ENCODE peak calls at places on chromosomes 6 and 20, in nine cellular contexts. F, Z, E, S, Q, N, U, M and R are unnamed samples.

GRCh38 chr20:56628015-56628872 is 862 bp upstream of the TFAP2C start:
- DNase-seq in Q (no peak), S (no peak), F (no peak), E (no peak), M (peak), Z (peak), U (no peak), N (no peak), R (peak)

GRCh38 chr20:46129955-46130481 is 11.9 kb downstream of the CD40 start:
- DNase-seq in Z (no peak), N (no peak), Q (no peak), U (no peak), S (no peak), M (peak), E (no peak), F (no peak), R (no peak)

GRCh38 chr20:53660947-53661381 is 67.3 kb upstream of the ZNF217 start:
- DNase-seq in F (peak), S (peak), Z (no peak), M (no peak), E (no peak), N (no peak), Q (no peak), U (no peak), R (no peak)

GRCh38 chr20:6783752-6784725 is 16.6 kb downstream of the BMP2 start:
- DNase-seq in Z (no peak), M (peak), U (no peak), S (no peak), Q (no peak), E (no peak), F (no peak), N (no peak), R (no peak)

GRCh38 chr20:10338781-10339180 is 95.2 kb downstream of the MKKS start:
- DNase-seq in F (no peak), E (no peak), M (no peak), N (no peak), Q (no peak), Z (no peak), U (no peak), S (no peak), R (no peak)

GRCh38 chr20:50012282-50013263 is 29.8 kb downstream of the SNAI1 start:
- DNase-seq in N (no peak), M (no peak), S (no peak), F (no peak), Z (no peak), Q (no peak), E (no peak), U (no peak), R (peak)

GRCh38 chr20:58691773-58692578 is 624 bp upstream of the NPEPL1 start:
- DNase-seq in N (no peak), M (peak), S (no peak), F (peak), Z (no peak), E (peak), U (peak), Q (no peak), R (no peak)

GRCh38 chr6:126176266-126176665 is 163.6 kb upstream of the CENPW start:
- DNase-seq in M (peak), Q (no peak), N (no peak), Z (no peak), U (no peak), S (peak), F (no peak), E (peak), R (no peak)

GRCh38 chr20:10591956-10592521 is 81.8 kb downstream of the JAG1 start:
- DNase-seq in S (peak), Z (no peak), Q (no peak), N (no peak), U (no peak), M (no peak), E (peak), F (no peak), R (no peak)

GRCh38 chr20:62350629-62351422 is 16.3 kb downstream of the LAMA5 start:
- DNase-seq in U (no peak), Q (no peak), E (peak), M (no peak), N (no peak), Z (no peak), F (no peak), S (no peak), R (no peak)

GRCh38 chr6:51352506-51353029 is 533.9 kb downstream of the TFAP2B start:
- DNase-seq in F (no peak), U (no peak), N (no peak), E (no peak), S (no peak), Z (no peak), M (no peak), Q (peak), R (no peak)

GRCh38 chr6:151149788-151150187 is 90.0 kb upstream of the AKAP12 start:
- DNase-seq in Z (no peak), Q (no peak), U (no peak), M (no peak), F (no peak), N (no peak), E (no peak), S (no peak), R (no peak)

GRCh38 chr6:50272611-50273010 is 222.9 kb upstream of the DEFB112 start:
- DNase-seq in F (no peak), S (no peak), E (peak), Q (no peak), U (no peak), N (no peak), M (no peak), Z (no peak), R (no peak)

GRCh38 chr6:81204741-81205140 is 547.7 kb downstream of the TENT5A start:
- DNase-seq in N (no peak), S (no peak), E (no peak), U (no peak), M (peak), F (no peak), Q (no peak), Z (no peak), R (no peak)

GRCh38 chr20:31712564-31713311 is 9.9 kb downstream of the BCL2L1 start:
- DNase-seq in U (peak), Z (peak), F (peak), Q (peak), N (peak), M (peak), E (peak), S (peak), R (no peak)

GRCh38 chr20:45433316-45433715 is 17.4 kb downstream of the PIGT start:
- DNase-seq in N (no peak), Z (no peak), E (peak), S (peak), M (peak), F (peak), U (peak), Q (no peak), R (no peak)

GRCh38 chr20:40706977-40707582 is 18.0 kb upstream of the MAFB start:
- DNase-seq in S (no peak), F (no peak), M (no peak), E (no peak), Z (no peak), Q (no peak), N (no peak), U (no peak), R (no peak)

GRCh38 chr6:110813813-110814487 is 1.3 kb downstream of the CDK19 start:
- DNase-seq in E (peak), F (no peak), M (no peak), N (peak), Q (no peak), Z (no peak), U (no peak), S (no peak), R (no peak)

GRCh38 chr6:38348366-38348765 is 291.4 kb downstream of the BTBD9 start:
- DNase-seq in E (no peak), N (no peak), U (no peak), M (no peak), Q (no peak), F (no peak), Z (no peak), S (no peak), R (no peak)

GRCh38 chr6:84847349-84848160 is 83.2 kb upstream of the TBX18 start:
- DNase-seq in Q (no peak), Z (no peak), N (no peak), F (no peak), E (peak), U (no peak), M (peak), S (no peak), R (no peak)

GRCh38 chr20:34921436-34921835 is 34.2 kb downstream of the GSS start:
- DNase-seq in Z (no peak), N (no peak), F (no peak), E (no peak), U (no peak), Q (no peak), M (no peak), S (no peak), R (no peak)

GRCh38 chr20:10322073-10323012 is 103.7 kb downstream of the SNAP25 start:
- DNase-seq in E (peak), Q (no peak), Z (no peak), S (no peak), M (peak), U (no peak), F (no peak), N (no peak), R (no peak)

GRCh38 chr6:17894191-17894590 is 93.2 kb downstream of the KIF13A start:
- DNase-seq in Z (no peak), M (no peak), S (no peak), Q (no peak), F (no peak), U (no peak), E (no peak), N (no peak), R (no peak)

GRCh38 chr6:140105857-140106256 is 731.4 kb upstream of the CITED2 start:
- DNase-seq in S (no peak), Z (no peak), E (peak), Q (no peak), U (no peak), N (no peak), F (no peak), M (peak), R (no peak)

GRCh38 chr6:159170999-159171712 is 2.0 kb downstream of the FNDC1 start:
- DNase-seq in F (peak), Z (no peak), N (no peak), S (peak), U (peak), M (peak), Q (no peak), E (no peak), R (no peak)

GRCh38 chr6:143579703-143580102 is 68.2 kb upstream of the FUCA2 start:
- DNase-seq in U (peak), Q (no peak), F (peak), M (peak), E (peak), N (no peak), Z (no peak), S (peak), R (no peak)

GRCh38 chr6:104573372-104573771 is 286.3 kb downstream of the HACE1 start:
- DNase-seq in U (no peak), Z (no peak), E (no peak), S (no peak), N (no peak), Q (no peak), M (no peak), F (no peak), R (no peak)

GRCh38 chr6:133244502-133244901 is 3.3 kb downstream of the EYA4 start:
- DNase-seq in Z (no peak), M (no peak), U (no peak), N (no peak), F (no peak), E (no peak), Q (no peak), S (no peak), R (no peak)

GRCh38 chr6:151324079-151324825 is 67.1 kb downstream of the ZBTB2 start:
- DNase-seq in M (peak), N (peak), Q (peak), S (peak), U (peak), E (peak), Z (peak), F (peak), R (peak)

GRCh38 chr6:13528777-13529343 is 41.5 kb upstream of the GFOD1 start:
- DNase-seq in F (no peak), Q (no peak), E (no peak), M (no peak), S (no peak), Z (no peak), N (no peak), U (no peak), R (peak)

DNA sequence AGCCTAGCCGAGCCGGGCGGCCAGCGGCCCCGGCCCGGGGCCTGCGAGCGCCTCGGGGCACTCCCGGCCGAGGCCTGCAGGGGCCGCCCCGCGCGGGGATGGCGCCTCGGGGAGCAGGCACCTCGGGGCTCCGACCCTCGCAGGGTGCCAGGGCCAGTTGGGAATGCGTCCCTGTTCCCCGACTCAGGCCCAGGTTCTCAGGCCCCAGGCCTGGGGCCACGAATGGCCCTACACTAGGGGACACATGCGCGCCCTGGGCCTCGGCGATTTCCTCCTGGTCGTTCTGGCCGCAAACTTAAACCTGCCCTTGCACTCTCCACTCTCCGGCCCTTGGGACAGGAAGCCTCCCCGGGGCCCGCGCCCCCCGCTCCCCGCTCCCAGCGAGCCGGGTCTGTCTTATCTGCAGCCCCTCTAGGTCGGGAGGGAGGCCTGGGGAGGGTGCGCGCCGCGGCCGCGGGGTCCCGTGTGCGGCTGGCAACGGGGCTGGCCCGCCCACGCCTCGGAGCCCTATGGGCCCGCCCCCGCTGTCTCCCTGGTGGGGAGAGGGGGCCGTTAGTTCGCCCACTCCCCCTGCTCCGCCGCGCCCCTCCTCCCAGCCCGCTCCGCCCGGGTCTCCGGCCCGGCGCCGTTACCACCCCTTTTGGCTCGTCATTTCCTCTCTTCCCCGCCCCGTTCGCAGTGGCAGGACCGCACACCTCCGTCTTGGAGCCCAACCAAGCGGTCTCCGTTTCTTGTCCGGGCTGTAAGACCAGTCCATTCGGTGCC is 611 bp downstream of the NFYA start:
- DNase-seq in Q (peak), Z (peak), U (peak), S (peak), N (peak), M (peak), F (peak), E (peak), R (peak)
- TF ChIP-seq CTCF in Q (no peak), Z (peak), U (peak), S (peak), N (no peak), M (peak), F (peak), E (peak), R (peak)

GRCh38 chr6:374956-375355 is 16.6 kb upstream of the IRF4 start:
- DNase-seq in Z (no peak), E (no peak), S (no peak), Q (no peak), U (no peak), N (no peak), M (no peak), F (no peak), R (no peak)

GRCh38 chr6:373031-373430 is 18.5 kb upstream of the IRF4 start:
- DNase-seq in S (no peak), M (no peak), U (no peak), N (no peak), F (no peak), E (no peak), Z (no peak), Q (no peak), R (no peak)

GRCh38 chr6:372336-372911 is 19.1 kb upstream of the IRF4 start:
- DNase-seq in E (no peak), Z (no peak), N (no peak), S (no peak), U (no peak), M (no peak), Q (no peak), F (no peak), R (no peak)

GRCh38 chr6:376823-377571 is 14.6 kb upstream of the IRF4 start:
- DNase-seq in Z (no peak), Q (no peak), M (no peak), E (no peak), S (no peak), F (no peak), U (no peak), N (no peak), R (no peak)

DNA sequence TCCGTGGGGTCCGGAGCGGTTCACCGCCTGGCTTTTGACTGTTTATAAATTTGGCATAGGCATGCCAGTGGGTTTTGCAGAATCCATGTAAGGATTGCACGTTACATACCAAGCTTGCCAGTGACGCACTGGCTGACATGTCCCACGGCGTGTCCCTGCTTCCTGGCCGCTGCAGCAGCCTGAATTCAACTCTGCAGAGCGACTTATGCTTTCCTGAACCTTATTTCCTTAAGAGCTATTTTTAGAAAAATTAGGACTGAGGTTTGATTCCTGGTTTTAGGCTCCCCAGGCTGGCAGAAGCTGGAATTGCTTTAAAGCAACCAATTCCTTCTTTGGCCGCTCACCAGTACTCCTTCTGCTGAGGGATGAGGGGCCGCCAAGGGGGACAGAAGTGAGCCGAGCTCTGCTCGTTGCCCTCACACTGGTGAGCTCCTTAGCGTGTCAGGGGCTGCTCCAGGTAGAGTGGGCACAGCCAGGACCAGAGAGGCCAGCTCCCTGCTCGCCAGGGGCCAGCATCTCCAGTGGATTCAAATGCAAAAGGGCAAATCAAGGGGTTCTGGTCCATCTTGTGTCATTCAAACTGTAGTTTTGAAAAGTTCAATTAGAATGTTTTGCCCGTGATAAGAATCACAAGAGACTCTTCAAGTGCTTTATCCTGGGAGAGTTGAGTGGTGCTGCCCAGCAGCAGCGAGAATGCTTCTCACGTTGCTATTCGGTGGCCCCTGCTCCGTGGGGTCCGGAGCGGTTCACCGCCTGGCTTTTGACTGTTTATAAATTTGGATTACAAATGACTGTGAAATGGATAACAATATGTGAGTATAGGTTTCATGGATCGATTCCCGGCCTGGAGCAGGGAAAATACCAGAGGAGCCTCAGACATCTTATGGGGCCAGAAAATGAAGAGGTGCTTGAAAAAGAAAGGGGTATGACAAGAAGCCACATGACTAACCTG is 17.5 kb upstream of the IRF4 start:
- DNase-seq in U (no peak), E (no peak), M (peak), Q (no peak), Z (no peak), S (peak), N (no peak), F (no peak), R (no peak)
- TF ChIP-seq CTCF in U (peak), E (peak), M (peak), Q (no peak), Z (no peak), S (peak), N (no peak), F (no peak), R (no peak)

DNA sequence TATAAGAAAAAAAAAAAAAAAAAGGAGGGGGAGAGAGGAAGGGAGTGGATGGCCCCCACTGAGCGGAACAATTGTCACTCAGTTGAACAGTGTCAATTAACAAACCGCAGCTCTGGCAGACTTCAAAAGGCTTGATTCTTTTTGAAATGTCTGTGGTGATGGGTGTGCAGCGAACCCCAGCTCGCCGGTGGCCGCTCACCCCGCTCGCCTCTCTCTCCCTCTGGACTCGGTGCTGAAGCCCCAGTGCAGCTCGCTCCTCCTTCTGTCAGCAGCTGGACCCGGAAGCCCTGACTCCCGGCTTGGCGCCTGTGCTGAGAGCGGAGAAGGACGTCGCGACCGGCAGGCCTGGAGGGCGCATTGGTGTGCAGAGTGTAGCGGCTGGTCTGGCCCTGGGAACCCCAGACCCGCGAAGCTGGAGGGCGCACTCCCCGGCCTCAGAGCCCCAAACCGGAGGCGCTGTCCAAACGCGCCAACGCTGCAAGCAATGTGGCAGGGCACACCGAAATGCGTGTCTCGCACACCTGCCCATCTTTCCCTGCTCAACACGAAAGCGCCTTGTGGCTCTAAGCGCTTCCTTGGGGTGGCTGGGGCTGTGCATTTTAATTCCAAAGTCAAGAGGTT is 3.4 kb downstream of the LINC00237 start:
- DNase-seq in Q (no peak), Z (peak), F (peak), E (no peak), M (peak), N (no peak), S (peak), U (peak), R (peak)
- TF ChIP-seq CTCF in Q (no peak), Z (no peak), F (no peak), E (no peak), M (no peak), N (no peak), S (no peak), U (no peak), R (no peak)

DNA sequence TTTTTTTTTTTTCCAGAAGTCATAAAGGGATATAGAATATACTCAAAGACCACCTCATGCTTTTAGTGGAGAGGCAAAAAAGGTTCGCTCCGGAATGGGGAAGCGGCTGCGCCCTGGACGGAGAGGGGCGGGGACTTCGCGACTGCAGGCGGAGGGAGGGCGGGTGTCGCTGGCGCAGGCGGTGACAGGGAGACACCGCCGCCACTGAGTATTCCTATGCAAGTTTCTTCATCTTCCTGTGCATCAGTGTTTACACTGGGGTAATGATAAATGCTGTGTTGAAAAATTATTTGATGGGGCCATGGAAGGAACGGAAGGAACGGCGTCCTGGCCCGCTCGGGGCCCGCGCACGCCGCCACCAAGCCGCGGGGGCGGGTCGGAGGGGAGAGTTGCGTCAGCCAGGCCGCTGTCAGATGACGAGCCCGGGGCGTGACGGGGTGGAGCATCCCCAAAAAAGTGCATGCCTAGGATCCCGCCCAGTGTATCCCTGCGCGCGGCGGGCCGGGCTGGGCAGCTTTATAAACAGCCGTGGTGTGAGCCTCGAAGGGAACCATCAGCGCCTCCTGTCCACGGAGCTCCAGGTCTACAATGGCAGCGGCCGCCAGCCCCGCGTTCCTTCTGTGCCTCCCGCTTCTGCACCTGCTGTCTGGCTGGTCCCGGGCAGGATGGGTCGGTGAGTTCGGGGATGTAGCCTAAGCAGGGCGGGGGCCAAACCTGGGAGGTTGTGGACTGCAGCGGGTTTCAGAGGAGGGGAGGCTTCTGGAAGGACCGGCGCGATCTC is at the start of gene ULBP1:
- DNase-seq in F (peak), Z (no peak), N (peak), E (no peak), U (peak), S (peak), M (peak), Q (peak), R (peak)
- TF ChIP-seq CTCF in F (no peak), Z (no peak), N (no peak), E (no peak), U (no peak), S (no peak), M (peak), Q (no peak), R (no peak)